ENCODE peak calls at places on chromosomes 13 and 19, in five cellular contexts. One of them, this sample, is unnamed.

GRCh38 chr19:29662604-29663404 is 2.5 kb upstream of the PLEKHF1 start:
- DNase-seq in AG09319: peak
- DNase-seq in activated T-cell treated with anti-CD3 and anti-CD28 coated beads for 1 hour: no peak
- DNase-seq in ACHN: peak
- DNase-seq in anterior cingulate cortex: no peak
- DNase-seq in this sample: no peak

GRCh38 chr19:13260883-13261653 is 110.9 kb downstream of the IER2 start:
- DNase-seq in anterior cingulate cortex: no peak
- DNase-seq in activated T-cell treated with anti-CD3 and anti-CD28 coated beads for 1 hour: no peak
- DNase-seq in ACHN: peak
- DNase-seq in AG09319: peak
- DNase-seq in this sample: no peak

GRCh38 chr13:109479991-109480696 is 306.2 kb downstream of the IRS2 start:
- DNase-seq in ACHN: no peak
- DNase-seq in activated T-cell treated with anti-CD3 and anti-CD28 coated beads for 1 hour: no peak
- DNase-seq in anterior cingulate cortex: no peak
- DNase-seq in AG09319: no peak
- DNase-seq in this sample: no peak

GRCh38 chr13:111404746-111405145 is 84.3 kb downstream of the TEX29 start:
- DNase-seq in anterior cingulate cortex: no peak
- DNase-seq in activated T-cell treated with anti-CD3 and anti-CD28 coated beads for 1 hour: no peak
- DNase-seq in ACHN: no peak
- DNase-seq in AG09319: no peak
- DNase-seq in this sample: no peak

GRCh38 chr19:19185853-19186728 is 5.9 kb downstream of the BORCS8 start:
- DNase-seq in ACHN: peak
- DNase-seq in anterior cingulate cortex: no peak
- DNase-seq in AG09319: no peak
- DNase-seq in activated T-cell treated with anti-CD3 and anti-CD28 coated beads for 1 hour: peak
- DNase-seq in this sample: no peak

GRCh38 chr19:45862271-45862563 is 730 bp downstream of the SYMPK start:
- DNase-seq in anterior cingulate cortex: no peak
- DNase-seq in ACHN: no peak
- DNase-seq in activated T-cell treated with anti-CD3 and anti-CD28 coated beads for 1 hour: no peak
- DNase-seq in AG09319: no peak
- DNase-seq in this sample: no peak

GRCh38 chr19:38869836-38870607 is 8.1 kb downstream of the RINL start:
- DNase-seq in anterior cingulate cortex: peak
- DNase-seq in AG09319: no peak
- DNase-seq in activated T-cell treated with anti-CD3 and anti-CD28 coated beads for 1 hour: peak
- DNase-seq in ACHN: peak
- DNase-seq in this sample: peak

GRCh38 chr19:5667751-5668271 is 12.5 kb downstream of the MICOS13 start:
- DNase-seq in activated T-cell treated with anti-CD3 and anti-CD28 coated beads for 1 hour: no peak
- DNase-seq in ACHN: no peak
- DNase-seq in anterior cingulate cortex: no peak
- DNase-seq in AG09319: no peak
- DNase-seq in this sample: no peak

GRCh38 chr13:101397742-101398141 is 18.6 kb downstream of the NALCN start:
- DNase-seq in activated T-cell treated with anti-CD3 and anti-CD28 coated beads for 1 hour: no peak
- DNase-seq in anterior cingulate cortex: no peak
- DNase-seq in ACHN: peak
- DNase-seq in AG09319: no peak
- DNase-seq in this sample: no peak

GRCh38 chr19:35309481-35310279 is 17.7 kb downstream of the MAG start:
- DNase-seq in ACHN: no peak
- DNase-seq in activated T-cell treated with anti-CD3 and anti-CD28 coated beads for 1 hour: no peak
- DNase-seq in anterior cingulate cortex: no peak
- DNase-seq in AG09319: no peak
- DNase-seq in this sample: no peak

GRCh38 chr19:35513231-35513974 is at the start of gene DMKN:
- DNase-seq in ACHN: no peak
- DNase-seq in AG09319: no peak
- DNase-seq in activated T-cell treated with anti-CD3 and anti-CD28 coated beads for 1 hour: no peak
- DNase-seq in anterior cingulate cortex: no peak
- DNase-seq in this sample: peak

GRCh38 chr13:31056650-31057275 is 104.9 kb downstream of the HSPH1 start:
- DNase-seq in activated T-cell treated with anti-CD3 and anti-CD28 coated beads for 1 hour: no peak
- DNase-seq in AG09319: no peak
- DNase-seq in ACHN: no peak
- DNase-seq in anterior cingulate cortex: peak
- DNase-seq in this sample: no peak

GRCh38 chr13:113001251-113002140 is 32.5 kb downstream of the MCF2L start:
- DNase-seq in activated T-cell treated with anti-CD3 and anti-CD28 coated beads for 1 hour: no peak
- DNase-seq in AG09319: no peak
- DNase-seq in anterior cingulate cortex: peak
- DNase-seq in ACHN: no peak
- DNase-seq in this sample: no peak

GRCh38 chr19:13300421-13301030 is 150.3 kb downstream of the IER2 start:
- DNase-seq in ACHN: no peak
- DNase-seq in activated T-cell treated with anti-CD3 and anti-CD28 coated beads for 1 hour: no peak
- DNase-seq in AG09319: no peak
- DNase-seq in anterior cingulate cortex: no peak
- DNase-seq in this sample: no peak

GRCh38 chr19:34259367-34259865 is 5.1 kb downstream of the GARRE1 start:
- DNase-seq in AG09319: no peak
- DNase-seq in activated T-cell treated with anti-CD3 and anti-CD28 coated beads for 1 hour: no peak
- DNase-seq in anterior cingulate cortex: no peak
- DNase-seq in ACHN: peak
- DNase-seq in this sample: no peak

GRCh38 chr13:109971745-109972090 is 185.3 kb upstream of the IRS2 start:
- DNase-seq in activated T-cell treated with anti-CD3 and anti-CD28 coated beads for 1 hour: no peak
- DNase-seq in ACHN: no peak
- DNase-seq in anterior cingulate cortex: no peak
- DNase-seq in AG09319: no peak
- DNase-seq in this sample: no peak

GRCh38 chr19:43594710-43595604 is 977 bp downstream of the IRGQ start:
- DNase-seq in AG09319: peak
- DNase-seq in ACHN: peak
- DNase-seq in anterior cingulate cortex: peak
- DNase-seq in activated T-cell treated with anti-CD3 and anti-CD28 coated beads for 1 hour: peak
- DNase-seq in this sample: no peak

GRCh38 chr19:48367855-48368254 is 3.7 kb downstream of the SYNGR4 start:
- DNase-seq in AG09319: no peak
- DNase-seq in activated T-cell treated with anti-CD3 and anti-CD28 coated beads for 1 hour: no peak
- DNase-seq in anterior cingulate cortex: no peak
- DNase-seq in ACHN: no peak
- DNase-seq in this sample: no peak

GRCh38 chr13:23651887-23652286 is 81.7 kb downstream of the TNFRSF19 start:
- DNase-seq in activated T-cell treated with anti-CD3 and anti-CD28 coated beads for 1 hour: no peak
- DNase-seq in AG09319: no peak
- DNase-seq in anterior cingulate cortex: no peak
- DNase-seq in ACHN: no peak
- DNase-seq in this sample: no peak

GRCh38 chr13:100694722-100695644 is 20.4 kb upstream of the TMTC4 start:
- DNase-seq in ACHN: peak
- DNase-seq in activated T-cell treated with anti-CD3 and anti-CD28 coated beads for 1 hour: no peak
- DNase-seq in AG09319: no peak
- DNase-seq in anterior cingulate cortex: no peak
- DNase-seq in this sample: no peak

GRCh38 chr13:67119481-67119883 is 110.7 kb downstream of the PCDH9 start:
- DNase-seq in anterior cingulate cortex: no peak
- DNase-seq in activated T-cell treated with anti-CD3 and anti-CD28 coated beads for 1 hour: no peak
- DNase-seq in ACHN: peak
- DNase-seq in AG09319: peak
- DNase-seq in this sample: no peak

GRCh38 chr13:31261241-31261640 is 61.5 kb downstream of the B3GLCT start:
- DNase-seq in ACHN: peak
- DNase-seq in activated T-cell treated with anti-CD3 and anti-CD28 coated beads for 1 hour: no peak
- DNase-seq in AG09319: no peak
- DNase-seq in anterior cingulate cortex: no peak
- DNase-seq in this sample: no peak

GRCh38 chr13:29758591-29759114 is 91.8 kb downstream of the UBL3 start:
- DNase-seq in ACHN: no peak
- DNase-seq in anterior cingulate cortex: no peak
- DNase-seq in activated T-cell treated with anti-CD3 and anti-CD28 coated beads for 1 hour: peak
- DNase-seq in AG09319: no peak
- DNase-seq in this sample: no peak

GRCh38 chr13:47798906-47799305 is 202.2 kb downstream of the SUCLA2 start:
- DNase-seq in AG09319: no peak
- DNase-seq in activated T-cell treated with anti-CD3 and anti-CD28 coated beads for 1 hour: no peak
- DNase-seq in ACHN: no peak
- DNase-seq in anterior cingulate cortex: no peak
- DNase-seq in this sample: no peak

GRCh38 chr13:87671824-87672603 is 843 bp downstream of the SLITRK5 start:
- DNase-seq in ACHN: peak
- DNase-seq in AG09319: no peak
- DNase-seq in activated T-cell treated with anti-CD3 and anti-CD28 coated beads for 1 hour: no peak
- DNase-seq in anterior cingulate cortex: no peak
- DNase-seq in this sample: no peak

GRCh38 chr19:48635966-48636858 is 967 bp downstream of the DBP start:
- DNase-seq in AG09319: no peak
- DNase-seq in activated T-cell treated with anti-CD3 and anti-CD28 coated beads for 1 hour: no peak
- DNase-seq in anterior cingulate cortex: no peak
- DNase-seq in ACHN: no peak
- DNase-seq in this sample: peak

GRCh38 chr13:90857921-90858320 is 489.6 kb upstream of the MIR17HG start:
- DNase-seq in anterior cingulate cortex: no peak
- DNase-seq in AG09319: no peak
- DNase-seq in ACHN: no peak
- DNase-seq in activated T-cell treated with anti-CD3 and anti-CD28 coated beads for 1 hour: no peak
- DNase-seq in this sample: no peak

GRCh38 chr19:39321832-39322176 is 1.1 kb upstream of the LRFN1 start:
- DNase-seq in activated T-cell treated with anti-CD3 and anti-CD28 coated beads for 1 hour: no peak
- DNase-seq in anterior cingulate cortex: no peak
- DNase-seq in ACHN: no peak
- DNase-seq in AG09319: no peak
- DNase-seq in this sample: no peak

GRCh38 chr13:78976696-78977095 is 317.7 kb upstream of the OBI1 start:
- DNase-seq in activated T-cell treated with anti-CD3 and anti-CD28 coated beads for 1 hour: no peak
- DNase-seq in AG09319: no peak
- DNase-seq in ACHN: no peak
- DNase-seq in anterior cingulate cortex: no peak
- DNase-seq in this sample: no peak

GRCh38 chr13:46361535-46361934 is 25.5 kb downstream of the RUBCNL start:
- DNase-seq in anterior cingulate cortex: no peak
- DNase-seq in AG09319: no peak
- DNase-seq in activated T-cell treated with anti-CD3 and anti-CD28 coated beads for 1 hour: no peak
- DNase-seq in ACHN: no peak
- DNase-seq in this sample: no peak

GRCh38 chr19:3335431-3336350 is 30.7 kb upstream of the NFIC start:
- DNase-seq in anterior cingulate cortex: no peak
- DNase-seq in ACHN: peak
- DNase-seq in activated T-cell treated with anti-CD3 and anti-CD28 coated beads for 1 hour: no peak
- DNase-seq in AG09319: no peak
- DNase-seq in this sample: no peak

GRCh38 chr13:42580644-42581043 is 6.7 kb downstream of the TNFSF11 start:
- DNase-seq in activated T-cell treated with anti-CD3 and anti-CD28 coated beads for 1 hour: no peak
- DNase-seq in ACHN: no peak
- DNase-seq in AG09319: no peak
- DNase-seq in anterior cingulate cortex: no peak
- DNase-seq in this sample: no peak

GRCh38 chr13:70080030-70080429 is 27.6 kb upstream of the ATXN8OS start:
- DNase-seq in ACHN: no peak
- DNase-seq in anterior cingulate cortex: no peak
- DNase-seq in activated T-cell treated with anti-CD3 and anti-CD28 coated beads for 1 hour: no peak
- DNase-seq in AG09319: no peak
- DNase-seq in this sample: no peak

GRCh38 chr19:29105629-29106352 is 107.2 kb downstream of the UQCRFS1 start:
- DNase-seq in ACHN: no peak
- DNase-seq in AG09319: no peak
- DNase-seq in anterior cingulate cortex: no peak
- DNase-seq in activated T-cell treated with anti-CD3 and anti-CD28 coated beads for 1 hour: no peak
- DNase-seq in this sample: no peak

GRCh38 chr13:80342541-80343371 is 1.8 kb upstream of the SPRY2 start:
- DNase-seq in ACHN: peak
- DNase-seq in anterior cingulate cortex: peak
- DNase-seq in AG09319: no peak
- DNase-seq in activated T-cell treated with anti-CD3 and anti-CD28 coated beads for 1 hour: peak
- DNase-seq in this sample: peak

GRCh38 chr13:41652735-41653361 is 195.5 kb downstream of the RGCC start:
- DNase-seq in ACHN: peak
- DNase-seq in anterior cingulate cortex: no peak
- DNase-seq in activated T-cell treated with anti-CD3 and anti-CD28 coated beads for 1 hour: peak
- DNase-seq in AG09319: peak
- DNase-seq in this sample: no peak

GRCh38 chr13:76680112-76680511 is 206.1 kb downstream of the KCTD12 start:
- DNase-seq in activated T-cell treated with anti-CD3 and anti-CD28 coated beads for 1 hour: no peak
- DNase-seq in AG09319: no peak
- DNase-seq in ACHN: no peak
- DNase-seq in anterior cingulate cortex: no peak
- DNase-seq in this sample: no peak

GRCh38 chr19:2478324-2478755 is 2.4 kb downstream of the GADD45B start:
- DNase-seq in AG09319: no peak
- DNase-seq in anterior cingulate cortex: peak
- DNase-seq in ACHN: peak
- DNase-seq in activated T-cell treated with anti-CD3 and anti-CD28 coated beads for 1 hour: peak
- DNase-seq in this sample: peak

GRCh38 chr13:67138937-67139336 is 91.2 kb downstream of the PCDH9 start:
- DNase-seq in AG09319: no peak
- DNase-seq in ACHN: no peak
- DNase-seq in anterior cingulate cortex: no peak
- DNase-seq in activated T-cell treated with anti-CD3 and anti-CD28 coated beads for 1 hour: no peak
- DNase-seq in this sample: no peak